ENCODE peak calls at places on chromosomes 12 and 14, in four cellular contexts. B, R, S and K are unnamed samples.

GRCh38 chr12:55718020-55718419 is 2.2 kb upstream of the RDH5 start:
- DNase-seq in R (no peak), B (no peak), S (no peak), K (no peak)

GRCh38 chr12:31732926-31733548 is 4.2 kb upstream of the AMN1 start:
- DNase-seq in B (peak), R (no peak), S (peak), K (no peak)

GRCh38 chr12:96241484-96242256 is 47.5 kb downstream of the ELK3 start:
- DNase-seq in R (no peak), S (peak), B (peak), K (no peak)

GRCh38 chr14:50230601-50231474 is 540 bp downstream of the SOS2 start:
- DNase-seq in S (peak), R (peak), B (peak), K (peak)

GRCh38 chr14:75441731-75442130 is 13.9 kb downstream of the JDP2 start:
- DNase-seq in R (no peak), S (no peak), B (no peak), K (no peak)

GRCh38 chr12:29743801-29744200 is 39.9 kb downstream of the TMTC1 start:
- DNase-seq in B (no peak), R (no peak), S (peak), K (peak)

GRCh38 chr12:113222730-113223531 is 1.7 kb downstream of the TPCN1 start:
- DNase-seq in R (peak), B (peak), S (peak), K (peak)

GRCh38 chr12:76571256-76571655 is 11.7 kb upstream of the OSBPL8 start:
- DNase-seq in B (no peak), R (no peak), S (peak), K (no peak)

GRCh38 chr12:132503611-132504204 is 13.8 kb downstream of the FBRSL1 start:
- DNase-seq in B (no peak), R (no peak), S (no peak), K (peak)

GRCh38 chr12:113244015-113244983 is 23.0 kb downstream of the TPCN1 start:
- DNase-seq in S (no peak), B (no peak), R (peak), K (peak)

GRCh38 chr14:88310021-88310420 is 13.0 kb downstream of the KCNK10 start:
- DNase-seq in S (no peak), R (no peak), B (no peak), K (no peak)

GRCh38 chr12:84814664-84815245 is 97.8 kb downstream of the SLC6A15 start:
- DNase-seq in R (no peak), B (no peak), S (peak), K (no peak)

GRCh38 chr14:58574623-58575022 is 63.1 kb upstream of the DACT1 start:
- DNase-seq in R (no peak), S (no peak), B (peak), K (no peak)

GRCh38 chr14:38143651-38144505 is 63.8 kb upstream of the SSTR1 start:
- DNase-seq in R (no peak), B (no peak), S (peak), K (no peak)

GRCh38 chr12:104971276-104971675 is 13.2 kb upstream of the SLC41A2 start:
- DNase-seq in R (no peak), B (no peak), S (no peak), K (no peak)

GRCh38 chr12:52976574-52977071 is 27.7 kb downstream of the KRT18 start:
- DNase-seq in S (peak), R (no peak), B (peak), K (no peak)

GRCh38 chr14:73944432-73945158 is 5.3 kb downstream of the FAM161B start:
- DNase-seq in R (no peak), S (no peak), B (no peak), K (no peak)

GRCh38 chr14:24429395-24430142 is at the start of the genes CBLN3 and KHNYN:
- DNase-seq in S (peak), B (peak), R (peak), K (peak)

GRCh38 chr14:104191409-104191997 is 53.1 kb downstream of the KIF26A start:
- DNase-seq in R (no peak), B (no peak), S (no peak), K (no peak)

GRCh38 chr14:22071001-22071400 is 397.4 kb upstream of the OR4E1 start:
- DNase-seq in B (no peak), R (no peak), S (no peak), K (no peak)

GRCh38 chr12:93978553-93978952 is 169.8 kb upstream of the PLXNC1 start:
- DNase-seq in S (peak), B (no peak), R (peak), K (peak)

GRCh38 chr12:52837781-52838736 is 3.9 kb upstream of the KRT79 start:
- DNase-seq in B (no peak), S (peak), R (no peak), K (no peak)

GRCh38 chr14:52299692-52300278 is 14.3 kb upstream of the PTGER2 start:
- DNase-seq in S (peak), R (peak), B (peak), K (no peak)

GRCh38 chr12:6167327-6168280 is 32.6 kb upstream of the CD9 start:
- DNase-seq in B (peak), S (peak), R (peak), K (peak)
- TF ChIP-seq POLR2A in B (no peak), S (peak), R (no peak), K (peak)

GRCh38 chr12:49637401-49637800 is 14.0 kb downstream of the PRPF40B start:
- DNase-seq in S (no peak), R (no peak), B (no peak), K (no peak)

GRCh38 chr12:49635656-49636055 is 12.3 kb downstream of the PRPF40B start:
- DNase-seq in B (no peak), S (no peak), R (no peak), K (no peak)

GRCh38 chr12:49635036-49635435 is 11.7 kb downstream of the PRPF40B start:
- DNase-seq in B (no peak), S (no peak), R (no peak), K (no peak)

GRCh38 chr12:49636574-49636973 is 13.2 kb downstream of the PRPF40B start:
- DNase-seq in R (no peak), S (no peak), B (no peak), K (no peak)

DNA sequence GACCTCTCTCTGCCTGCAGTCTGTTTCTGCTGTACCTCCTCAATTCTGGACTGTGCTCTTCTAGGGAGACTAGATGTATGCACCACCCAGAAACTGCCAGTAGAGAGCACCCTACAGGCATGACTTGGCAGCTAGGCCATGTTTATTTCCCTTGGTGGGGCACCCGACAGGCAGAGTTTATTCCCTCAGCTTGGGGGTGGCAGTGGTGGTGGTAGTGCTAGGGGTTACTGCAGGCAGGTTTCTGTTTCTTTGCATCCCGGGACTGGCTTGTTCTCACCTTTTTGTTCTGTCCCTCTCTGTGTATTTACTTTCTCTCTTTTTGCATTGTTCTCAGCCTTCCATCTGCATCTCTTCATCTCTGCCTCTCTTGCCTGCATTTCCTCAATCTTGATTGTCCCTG is 13.6 kb downstream of the PRPF40B start:
- DNase-seq in B (peak), S (peak), R (peak), K (peak)
- H3K4me3 ChIP-seq in B (no peak), S (no peak), R (no peak), K (no peak)

DNA sequence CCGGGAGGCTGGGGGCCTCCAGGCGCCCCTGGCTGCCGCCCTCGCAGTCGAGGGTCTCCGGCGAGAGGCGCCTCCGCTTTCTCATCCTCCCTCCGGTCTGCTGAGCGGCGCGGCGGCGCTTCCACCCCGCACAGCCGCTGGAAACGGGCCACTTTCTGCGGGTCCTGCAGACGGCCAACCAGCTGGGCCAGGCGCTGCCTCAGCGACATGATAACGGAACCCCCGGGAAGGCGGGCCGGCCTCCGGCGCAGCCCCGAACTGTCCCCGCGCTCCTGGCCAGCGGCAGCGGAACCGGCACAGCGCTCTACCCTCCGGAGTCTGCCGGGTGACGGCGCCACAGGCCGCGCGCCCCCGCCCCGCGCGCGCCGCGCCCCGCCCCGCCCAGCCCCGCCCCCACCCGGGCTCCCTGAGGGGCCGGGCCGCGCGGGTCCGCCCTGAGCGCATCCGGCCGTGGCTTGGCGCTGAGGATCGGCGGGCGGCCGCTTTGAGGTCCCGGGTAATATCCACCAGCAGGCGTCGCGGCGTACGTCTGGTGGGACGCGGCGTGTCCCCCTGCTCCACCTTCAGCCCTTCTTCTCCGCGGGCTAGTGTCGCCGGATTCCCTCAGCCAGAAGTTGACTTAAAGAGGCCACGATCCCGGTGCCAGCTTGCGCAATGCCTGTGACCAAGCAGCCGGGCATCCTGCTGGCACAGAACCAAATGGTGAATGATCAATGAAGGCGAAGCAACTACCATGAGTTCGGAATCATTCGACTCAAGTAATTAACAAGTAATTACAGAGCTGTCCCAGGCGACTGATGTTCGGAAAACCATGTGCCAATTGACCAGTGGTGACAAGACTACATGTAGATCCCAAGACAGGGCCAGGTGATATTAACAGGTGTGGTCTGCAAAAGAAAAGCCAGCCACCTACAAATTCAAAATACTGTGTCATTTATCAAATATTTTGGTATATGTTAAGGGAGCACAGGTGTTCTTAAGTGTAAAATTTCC is at the start of gene SGPP1:
- DNase-seq in S (peak), R (peak), B (peak), K (peak)
- TF ChIP-seq POLR2A in S (peak), R (peak), B (peak), K (peak)

GRCh38 chr12:19234991-19235876 is 105.7 kb downstream of the PLEKHA5 start:
- DNase-seq in R (no peak), B (no peak), S (peak), K (no peak)
- H3K4me3 ChIP-seq in R (no peak), B (no peak), S (no peak), K (no peak)

GRCh38 chr12:6987956-6988573 is 17.4 kb downstream of the EMG1 start:
- DNase-seq in R (no peak), B (no peak), S (no peak), K (no peak)
- TF ChIP-seq POLR2A in R (no peak), B (no peak), S (no peak), K (no peak)

DNA sequence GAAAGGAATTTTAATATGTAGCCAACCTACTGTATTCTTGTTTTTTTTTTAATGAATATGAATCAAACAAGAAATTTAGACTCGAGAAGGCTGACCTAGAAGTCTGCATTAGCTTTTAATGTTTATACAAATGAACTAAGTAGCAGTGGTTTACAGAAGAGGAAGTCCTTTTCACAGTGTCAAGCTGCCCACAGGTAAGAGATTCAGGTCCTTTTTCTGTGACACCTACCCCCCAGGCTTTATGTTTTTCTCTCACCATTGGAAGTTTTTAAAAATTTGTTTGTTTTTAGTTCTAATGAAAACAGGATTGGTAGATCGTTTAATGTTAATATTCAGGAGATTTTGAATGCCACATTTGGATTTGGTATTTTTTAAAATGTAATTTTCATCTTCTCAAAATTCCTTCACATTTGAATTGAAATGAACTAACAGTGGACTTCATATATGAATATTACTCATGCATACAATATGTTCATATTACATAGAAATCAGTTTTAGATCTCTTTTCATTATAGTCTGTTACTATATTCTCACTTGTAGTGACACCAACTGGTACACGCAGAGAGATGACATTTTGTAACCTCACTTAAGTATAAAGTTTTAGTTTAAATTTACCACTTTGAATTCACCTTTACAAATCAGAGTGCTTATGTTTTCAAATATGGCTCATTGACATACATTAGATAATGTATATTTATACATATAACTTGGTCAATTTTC is 29.7 kb downstream of the ATF7IP start:
- DNase-seq in S (no peak), B (no peak), R (no peak), K (no peak)
- H3K4me3 ChIP-seq in S (no peak), B (no peak), R (no peak), K (peak)